ENCODE peak calls at places on chromosomes 5 and 9, in five cellular contexts. One of them, this sample, is unnamed.

GRCh38 chr5:146079695-146080361 is 25.5 kb downstream of the PLAC8L1 start:
- DNase-seq in EL: no peak
- DNase-seq in tibial artery: no peak
- DNase-seq in ureter: no peak
- DNase-seq in A549: no peak
- DNase-seq in this sample: no peak

GRCh38 chr5:158805195-158805594 is 294.5 kb downstream of the EBF1 start:
- DNase-seq in A549: no peak
- DNase-seq in tibial artery: no peak
- DNase-seq in EL: no peak
- DNase-seq in ureter: no peak
- DNase-seq in this sample: no peak

GRCh38 chr5:115847290-115847689 is 5.6 kb downstream of the AP3S1 start:
- DNase-seq in tibial artery: no peak
- DNase-seq in ureter: no peak
- DNase-seq in A549: no peak
- DNase-seq in EL: no peak
- DNase-seq in this sample: no peak

GRCh38 chr9:138023394-138024124 is 146.0 kb downstream of the CACNA1B start:
- DNase-seq in EL: no peak
- DNase-seq in tibial artery: no peak
- DNase-seq in A549: no peak
- DNase-seq in ureter: peak
- DNase-seq in this sample: no peak

GRCh38 chr9:136247551-136247916 is 1.9 kb upstream of the QSOX2 start:
- DNase-seq in ureter: no peak
- DNase-seq in tibial artery: no peak
- DNase-seq in EL: no peak
- DNase-seq in A549: no peak
- DNase-seq in this sample: no peak

GRCh38 chr9:73146113-73146815 is 5.4 kb upstream of the ANXA1 start:
- DNase-seq in ureter: no peak
- DNase-seq in EL: no peak
- DNase-seq in tibial artery: no peak
- DNase-seq in A549: no peak
- DNase-seq in this sample: no peak

GRCh38 chr5:107576736-107577440 is 93.8 kb downstream of the EFNA5 start:
- DNase-seq in ureter: no peak
- DNase-seq in EL: no peak
- DNase-seq in tibial artery: no peak
- DNase-seq in A549: no peak
- DNase-seq in this sample: peak

GRCh38 chr5:100858987-100859545 is 44.0 kb downstream of the ST8SIA4 start:
- DNase-seq in EL: no peak
- DNase-seq in tibial artery: no peak
- DNase-seq in ureter: no peak
- DNase-seq in A549: no peak
- DNase-seq in this sample: no peak

GRCh38 chr9:137956688-137957385 is 79.3 kb downstream of the CACNA1B start:
- DNase-seq in ureter: no peak
- DNase-seq in EL: no peak
- DNase-seq in tibial artery: no peak
- DNase-seq in A549: peak
- DNase-seq in this sample: no peak

GRCh38 chr5:102200861-102201260 is 95.2 kb downstream of the SLCO4C1 start:
- DNase-seq in tibial artery: no peak
- DNase-seq in A549: no peak
- DNase-seq in ureter: no peak
- DNase-seq in EL: no peak
- DNase-seq in this sample: no peak

GRCh38 chr5:80204808-80205614 is 50.8 kb downstream of the SERINC5 start:
- DNase-seq in ureter: no peak
- DNase-seq in tibial artery: no peak
- DNase-seq in A549: no peak
- DNase-seq in EL: no peak
- DNase-seq in this sample: peak

GRCh38 chr5:160075073-160075472 is 44.2 kb downstream of the PWWP2A start:
- DNase-seq in A549: no peak
- DNase-seq in ureter: no peak
- DNase-seq in EL: no peak
- DNase-seq in tibial artery: no peak
- DNase-seq in this sample: no peak

GRCh38 chr9:124788542-124789217 is 11.7 kb downstream of the OLFML2A start:
- DNase-seq in A549: no peak
- DNase-seq in tibial artery: peak
- DNase-seq in EL: no peak
- DNase-seq in ureter: no peak
- DNase-seq in this sample: no peak

GRCh38 chr5:10705736-10706135 is 55.3 kb downstream of the DAP start:
- DNase-seq in ureter: no peak
- DNase-seq in EL: peak
- DNase-seq in A549: no peak
- DNase-seq in tibial artery: no peak
- DNase-seq in this sample: no peak

GRCh38 chr9:16207161-16207560 is 654.3 kb downstream of the CCDC171 start:
- DNase-seq in tibial artery: peak
- DNase-seq in A549: no peak
- DNase-seq in ureter: no peak
- DNase-seq in EL: peak
- DNase-seq in this sample: peak

GRCh38 chr5:10446490-10446889 is 4.8 kb downstream of the ROPN1L start:
- DNase-seq in EL: no peak
- DNase-seq in tibial artery: no peak
- DNase-seq in A549: no peak
- DNase-seq in ureter: no peak
- DNase-seq in this sample: no peak

GRCh38 chr5:670396-671270 is 22.5 kb downstream of the TPPP start:
- DNase-seq in tibial artery: no peak
- DNase-seq in A549: no peak
- DNase-seq in EL: no peak
- DNase-seq in ureter: no peak
- DNase-seq in this sample: no peak

GRCh38 chr5:123036391-123037103 is at the start of gene PPIC:
- DNase-seq in EL: peak
- DNase-seq in tibial artery: peak
- DNase-seq in ureter: peak
- DNase-seq in A549: peak
- DNase-seq in this sample: peak

GRCh38 chr5:155631116-155631515 is 617.6 kb downstream of the KIF4B start:
- DNase-seq in EL: no peak
- DNase-seq in tibial artery: no peak
- DNase-seq in ureter: no peak
- DNase-seq in A549: peak
- DNase-seq in this sample: no peak

GRCh38 chr9:113781381-113781780 is 94.7 kb upstream of the ZNF618 start:
- DNase-seq in A549: no peak
- DNase-seq in EL: no peak
- DNase-seq in ureter: no peak
- DNase-seq in tibial artery: no peak
- DNase-seq in this sample: no peak

GRCh38 chr9:98805506-98806272 is 1.8 kb upstream of the GALNT12 start:
- DNase-seq in EL: no peak
- DNase-seq in A549: no peak
- DNase-seq in tibial artery: no peak
- DNase-seq in ureter: no peak
- DNase-seq in this sample: no peak

GRCh38 chr5:57383093-57383861 is 99.3 kb downstream of the ACTBL2 start:
- DNase-seq in A549: peak
- DNase-seq in EL: peak
- DNase-seq in ureter: peak
- DNase-seq in tibial artery: no peak
- DNase-seq in this sample: peak

GRCh38 chr9:77841739-77842386 is 189.7 kb downstream of the GNAQ start:
- DNase-seq in EL: no peak
- DNase-seq in ureter: no peak
- DNase-seq in tibial artery: no peak
- DNase-seq in A549: peak
- DNase-seq in this sample: no peak

GRCh38 chr9:128912270-128912853 is 8.4 kb upstream of the PHYHD1 start:
- DNase-seq in tibial artery: no peak
- DNase-seq in ureter: no peak
- DNase-seq in A549: peak
- DNase-seq in EL: peak
- DNase-seq in this sample: peak

GRCh38 chr9:98644011-98644410 is 64.7 kb downstream of the GABBR2 start:
- DNase-seq in A549: no peak
- DNase-seq in ureter: no peak
- DNase-seq in EL: no peak
- DNase-seq in tibial artery: no peak
- DNase-seq in this sample: no peak

GRCh38 chr5:141839015-141839513 is 39.1 kb downstream of the PCDH1 start:
- DNase-seq in tibial artery: no peak
- DNase-seq in A549: no peak
- DNase-seq in EL: peak
- DNase-seq in ureter: no peak
- DNase-seq in this sample: no peak

GRCh38 chr5:42591026-42591425 is 165.6 kb upstream of the CCDC152 start:
- DNase-seq in EL: no peak
- DNase-seq in ureter: no peak
- DNase-seq in tibial artery: no peak
- DNase-seq in A549: no peak
- DNase-seq in this sample: no peak

GRCh38 chr9:138045541-138046490 is 168.2 kb downstream of the CACNA1B start:
- DNase-seq in ureter: peak
- DNase-seq in A549: no peak
- DNase-seq in EL: no peak
- DNase-seq in tibial artery: no peak
- DNase-seq in this sample: no peak

GRCh38 chr9:91835632-91836031 is 114.4 kb downstream of the ROR2 start:
- DNase-seq in ureter: no peak
- DNase-seq in EL: no peak
- DNase-seq in tibial artery: no peak
- DNase-seq in A549: no peak
- DNase-seq in this sample: no peak

GRCh38 chr9:16396389-16396788 is 474.1 kb downstream of the BNC2 start:
- DNase-seq in tibial artery: no peak
- DNase-seq in ureter: no peak
- DNase-seq in EL: peak
- DNase-seq in A549: no peak
- DNase-seq in this sample: no peak